ENCODE peak calls at places on chromosomes 3 and 15, in four cellular contexts. L is tibial artery; O is WERI-Rb-1; E is activated CD4-positive, alpha-beta T cell treated with anti-CD3 and anti-CD28 coated beads for 24 hours. T is an unnamed sample.

GRCh38 chr15:71713191-71713798 is 97.1 kb upstream of the NR2E3 start:
- DNase-seq in L (no peak), O (no peak), E (no peak), T (no peak)

GRCh38 chr15:34147371-34148140 is 45.7 kb downstream of the PGBD4 start:
- DNase-seq in L (no peak), O (no peak), E (no peak), T (no peak)

GRCh38 chr15:88909956-88910831 is 3.0 kb downstream of the MFGE8 start:
- DNase-seq in L (no peak), O (no peak), E (no peak), T (peak)

GRCh38 chr15:82933576-82933975 is 18.9 kb downstream of the HOMER2 start:
- DNase-seq in L (no peak), O (no peak), E (no peak), T (no peak)

GRCh38 chr3:94875149-94875548 is 812.3 kb downstream of the NSUN3 start:
- DNase-seq in L (no peak), O (no peak), E (no peak), T (no peak)

GRCh38 chr3:19273091-19273490 is 124.8 kb downstream of the KCNH8 start:
- DNase-seq in L (no peak), O (no peak), E (no peak), T (no peak)

GRCh38 chr3:100603449-100603848 is 6.0 kb upstream of the ADGRG7 start:
- DNase-seq in L (no peak), O (peak), E (no peak), T (no peak)

GRCh38 chr15:41941644-41942415 is 30.5 kb downstream of the EHD4 start:
- DNase-seq in L (no peak), O (no peak), E (no peak), T (peak)

GRCh38 chr3:123655400-123655799 is 70.5 kb upstream of the HACD2 start:
- DNase-seq in L (peak), O (no peak), E (no peak), T (no peak)

GRCh38 chr3:13547591-13548371 is 1.1 kb upstream of the FBLN2 start:
- DNase-seq in L (no peak), O (no peak), E (no peak), T (no peak)

GRCh38 chr3:11206316-11206715 is 52.0 kb downstream of the HRH1 start:
- DNase-seq in L (no peak), O (no peak), E (no peak), T (no peak)

GRCh38 chr15:40409366-40409765 is 3.8 kb downstream of the IVD start:
- DNase-seq in L (no peak), O (no peak), E (no peak), T (no peak)

GRCh38 chr15:39645138-39645975 is 64.5 kb downstream of the THBS1 start:
- DNase-seq in L (no peak), O (no peak), E (no peak), T (no peak)

GRCh38 chr3:17585561-17586325 is 156.7 kb downstream of the TBC1D5 start:
- DNase-seq in L (no peak), O (no peak), E (no peak), T (no peak)

GRCh38 chr15:83200589-83200988 is 7.0 kb downstream of the HDGFL3 start:
- DNase-seq in L (no peak), O (no peak), E (no peak), T (no peak)

GRCh38 chr3:184067573-184068055 is 14.8 kb downstream of the HTR3C start:
- DNase-seq in L (no peak), O (no peak), E (no peak), T (no peak)

GRCh38 chr3:117558681-117559080 is 849.1 kb downstream of the TUSC7 start:
- DNase-seq in L (no peak), O (no peak), E (no peak), T (no peak)

GRCh38 chr15:54017911-54018310 is 39.7 kb downstream of the UNC13C start:
- DNase-seq in L (no peak), O (no peak), E (no peak), T (no peak)

GRCh38 chr3:14890470-14890869 is 56.9 kb upstream of the NR2C2 start:
- DNase-seq in L (no peak), O (no peak), E (no peak), T (no peak)

GRCh38 chr15:31391687-31392671 is 65.3 kb downstream of the KLF13 start:
- DNase-seq in L (peak), O (peak), E (peak), T (peak)

T was measured in coronary artery.